ENCODE peak calls at places on chromosomes 4 and X, in six cellular contexts. B is activated T-helper 1 cell treated with anti-CD3 and anti-CD28 coated beads, Interleukin-2, amount 50 U/mL, for 16 hours; O is PC-3; D is T1000; K is left ventricle myocardium inferior; Q is T47D. H is an unnamed sample.

GRCh38 chr4:15469402-15470148 is at the start of gene CC2D2A:
- DNase-seq in B (no peak), O (peak; percentile 47), D (no peak), K (no peak), Q (peak; percentile 5), H (peak; percentile 28)

GRCh38 chr4:99615210-99615834 is 40.7 kb downstream of the MTTP start:
- DNase-seq in B (no peak), O (no peak), D (no peak), K (peak; percentile 16), Q (no peak), H (no peak)

GRCh38 chr4:95381843-95382580 is 166.8 kb downstream of the UNC5C start:
- DNase-seq in B (no peak), O (no peak), D (no peak), K (no peak), Q (no peak), H (no peak)

GRCh38 chr4:165986956-165987698 is 114.1 kb downstream of the TLL1 start:
- DNase-seq in B (no peak), O (no peak), D (no peak), K (no peak), Q (no peak), H (no peak)

GRCh38 chrX:14389682-14390081 is 139.7 kb upstream of the GLRA2 start:
- DNase-seq in B (no peak), O (no peak), D (no peak), K (no peak), Q (no peak), H (no peak)

GRCh38 chrX:133555796-133556458 is 140.6 kb upstream of the GPC4 start:
- DNase-seq in B (no peak), O (no peak), D (no peak), K (no peak), Q (no peak), H (no peak)

GRCh38 chr4:146333187-146333894 is 119.0 kb downstream of the REELD1 start:
- DNase-seq in B (no peak), O (peak; percentile 87), D (peak; percentile 7), K (no peak), Q (no peak), H (no peak)

GRCh38 chr4:8085491-8086479 is 72.8 kb downstream of the ABLIM2 start:
- DNase-seq in B (no peak), O (no peak), D (no peak), K (no peak), Q (no peak), H (no peak)

GRCh38 chrX:153865321-153865580 is 20.7 kb downstream of the L1CAM start:
- DNase-seq in B (no peak), O (no peak), D (no peak), K (no peak), Q (no peak), H (no peak)

GRCh38 chrX:115360220-115360781 is 70.8 kb downstream of the LUZP4 start:
- DNase-seq in B (no peak), O (no peak), D (no peak), K (no peak), Q (no peak), H (no peak)

GRCh38 chr4:123170843-123171242 is 225.8 kb upstream of the SPRY1 start:
- DNase-seq in B (no peak), O (peak; percentile 15), D (no peak), K (no peak), Q (no peak), H (no peak)

GRCh38 chr4:19213388-19213787 is 1038.3 kb upstream of the SLIT2 start:
- DNase-seq in B (no peak), O (no peak), D (no peak), K (no peak), Q (no peak), H (no peak)

GRCh38 chr4:73841243-73841925 is 4.9 kb downstream of the CXCL6 start:
- DNase-seq in B (no peak), O (peak; percentile 80), D (no peak), K (no peak), Q (no peak), H (no peak)

GRCh38 chr4:91826186-91826585 is 477.6 kb upstream of the GRID2 start:
- DNase-seq in B (no peak), O (peak; percentile 92), D (no peak), K (no peak), Q (no peak), H (peak; percentile 48)

GRCh38 chr4:15805583-15806517 is 27.7 kb downstream of the CD38 start:
- DNase-seq in B (no peak), O (peak; percentile 79), D (peak; percentile 31), K (no peak), Q (peak; percentile 19), H (peak; percentile 59)

GRCh38 chrX:156000361-156000926 is 2.9 kb downstream of the IL9R start:
- DNase-seq in B (no peak), O (no peak), D (no peak), K (no peak), Q (no peak), H (no peak)

GRCh38 chrX:152895724-152896420 is 2.0 kb upstream of the ZNF185 start:
- DNase-seq in B (no peak), O (peak; percentile 93), D (peak; percentile 29), K (no peak), Q (peak; percentile 23), H (peak; percentile 95)

GRCh38 chr4:173835863-173836262 is 305.8 kb upstream of the HAND2 start:
- DNase-seq in B (no peak), O (peak; percentile 23), D (no peak), K (peak; percentile 16), Q (no peak), H (no peak)

GRCh38 chrX:24961809-24962208 is 54.0 kb downstream of the ARX start:
- DNase-seq in B (no peak), O (no peak), D (no peak), K (no peak), Q (no peak), H (no peak)